ENCODE peak calls at places on chromosomes 1 and 21, in six cellular contexts. W is fibroblast of pulmonary artery, B is mesothelial cell of epicardium, A is lung microvascular endothelial cell, G is GM23248, I is germinal center. E is an unnamed sample.

GRCh38 chr1:200738348-200738732 is 353 bp upstream of the CAMSAP2 start:
- DNase-seq in W (no peak), B (no peak), A (no peak), G (no peak), I (no peak), E (no peak)

GRCh38 chr1:30756206-30756544 is 1.4 kb downstream of the LAPTM5 start:
- DNase-seq in W (no peak), B (no peak), A (no peak), G (no peak), I (no peak), E (no peak)

GRCh38 chr1:14687147-14687546 is 88.7 kb downstream of the KAZN start:
- DNase-seq in W (no peak), B (no peak), A (no peak), G (no peak), I (no peak), E (no peak)

GRCh38 chr1:53069663-53070327 is 7.8 kb downstream of the PODN start:
- DNase-seq in W (no peak), B (no peak), A (no peak), G (no peak), I (no peak), E (no peak)

GRCh38 chr1:61477301-61477700 is 247.6 kb downstream of the TM2D1 start:
- DNase-seq in W (no peak), B (no peak), A (no peak), G (no peak), I (no peak), E (peak)

GRCh38 chr1:77282187-77282865 is 507 bp downstream of the AK5 start:
- DNase-seq in W (peak), B (peak), A (no peak), G (peak), I (peak), E (peak)

GRCh38 chr1:197066719-197067456 is at the start of gene F13B:
- DNase-seq in W (peak), B (no peak), A (peak), G (no peak), I (no peak), E (no peak)

GRCh38 chr1:179298952-179299351 is 5.4 kb downstream of the SOAT1 start:
- DNase-seq in W (no peak), B (no peak), A (no peak), G (no peak), I (peak), E (no peak)

GRCh38 chr1:54112969-54113368 is 39.8 kb downstream of the CDCP2 start:
- DNase-seq in W (no peak), B (no peak), A (no peak), G (no peak), I (no peak), E (no peak)

GRCh38 chr21:30882907-30883597 is 1.7 kb upstream of the KRTAP11-1 start:
- DNase-seq in W (no peak), B (no peak), A (no peak), G (no peak), I (no peak), E (no peak)

GRCh38 chr21:15669247-15669646 is 60.5 kb upstream of the USP25 start:
- DNase-seq in W (peak), B (no peak), A (no peak), G (peak), I (no peak), E (no peak)

GRCh38 chr1:109927908-109928307 is 17.3 kb downstream of the CSF1 start:
- DNase-seq in W (peak), B (no peak), A (peak), G (peak), I (no peak), E (no peak)

GRCh38 chr1:44328767-44329416 is 26.2 kb downstream of the ERI3 start:
- DNase-seq in W (no peak), B (no peak), A (no peak), G (no peak), I (no peak), E (no peak)

GRCh38 chr1:115879977-115880376 is 39.1 kb upstream of the NHLH2 start:
- DNase-seq in W (no peak), B (no peak), A (no peak), G (no peak), I (no peak), E (peak)